ENCODE peak calls at places on chromosomes 1 and 21, in five cellular contexts. Z, X, T, S and O are unnamed samples.

GRCh38 chr1:203796223-203796747 is 862 bp downstream of the ZBED6 start:
- DNase-seq in Z (peak; percentile 13), X (no peak), T (no peak), S (peak; percentile 20), O (peak; percentile 24)

GRCh38 chr21:42047821-42048613 is 23.1 kb upstream of the UMODL1 start:
- DNase-seq in Z (no peak), X (no peak), T (no peak), S (no peak), O (no peak)

GRCh38 chr1:8121261-8122159 is 95.4 kb upstream of the ERRFI1 start:
- DNase-seq in Z (no peak), X (no peak), T (no peak), S (peak; percentile 91), O (no peak)

GRCh38 chr21:46393941-46394818 is 64.5 kb upstream of the DIP2A start:
- DNase-seq in Z (no peak), X (no peak), T (no peak), S (peak; percentile 12), O (no peak)

GRCh38 chr1:246907472-246907871 is 24.3 kb downstream of the AHCTF1 start:
- DNase-seq in Z (no peak), X (no peak), T (no peak), S (peak; percentile 69), O (no peak)

GRCh38 chr1:241639653-241640148 is 468 bp downstream of the CHML start:
- DNase-seq in Z (no peak), X (peak; percentile 69), T (no peak), S (peak; percentile 38), O (peak; percentile 68)

GRCh38 chr1:51234721-51235425 is 1.2 kb upstream of the RNF11 start:
- DNase-seq in Z (peak; percentile 93), X (peak; percentile 36), T (no peak), S (peak; percentile 59), O (no peak)

GRCh38 chr1:24769656-24770651 is 24.7 kb downstream of the CLIC4 start:
- DNase-seq in Z (no peak), X (peak; percentile 26), T (no peak), S (no peak), O (peak; percentile 23)

GRCh38 chr1:202625416-202626360 is 84.6 kb downstream of the SYT2 start:
- DNase-seq in Z (no peak), X (peak; percentile 87), T (peak; percentile 72), S (peak; percentile 41), O (peak; percentile 87)

GRCh38 chr1:113109908-113110554 is 37.0 kb downstream of the LRIG2 start:
- DNase-seq in Z (no peak), X (no peak), T (no peak), S (no peak), O (no peak)

GRCh38 chr1:158930504-158930903 is 848 bp upstream of the PYHIN1 start:
- DNase-seq in Z (no peak), X (no peak), T (no peak), S (no peak), O (no peak)

GRCh38 chr21:43864313-43864805 is 664 bp upstream of the AGPAT3 start:
- DNase-seq in Z (no peak), X (peak; percentile 70), T (no peak), S (no peak), O (no peak)

GRCh38 chr1:37634554-37635308 is at the start of gene RSPO1:
- DNase-seq in Z (no peak), X (peak; percentile 55), T (peak; percentile 15), S (no peak), O (peak; percentile 31)

GRCh38 chr1:26372039-26372438 is 511 bp downstream of the ZNF683 start:
- DNase-seq in Z (no peak), X (no peak), T (no peak), S (no peak), O (no peak)

GRCh38 chr1:16980473-16981268 is at the start of gene MFAP2:
- DNase-seq in Z (no peak), X (peak; percentile 84), T (no peak), S (no peak), O (peak; percentile 32)

GRCh38 chr21:30234643-30235042 is 18.7 kb upstream of the CLDN8 start:
- DNase-seq in Z (no peak), X (no peak), T (no peak), S (no peak), O (no peak)

GRCh38 chr1:8727809-8728213 is 89.6 kb downstream of the RERE start:
- DNase-seq in Z (no peak), X (no peak), T (no peak), S (no peak), O (no peak)

GRCh38 chr1:160400646-160401486 is 502 bp downstream of the VANGL2 start:
- DNase-seq in Z (no peak), X (peak; percentile 75), T (no peak), S (no peak), O (peak; percentile 57)

GRCh38 chr1:54339126-54339525 is 67.1 kb downstream of the SSBP3 start:
- DNase-seq in Z (no peak), X (no peak), T (no peak), S (no peak), O (no peak)

GRCh38 chr1:65949230-65949626 is 156.5 kb downstream of the PDE4B start:
- DNase-seq in Z (no peak), X (no peak), T (no peak), S (no peak), O (no peak)

GRCh38 chr1:246725191-246725590 is 982 bp downstream of the SCCPDH start:
- DNase-seq in Z (no peak), X (no peak), T (no peak), S (no peak), O (peak; percentile 8)

GRCh38 chr21:28421716-28422480 is 570.8 kb downstream of the LTN1 start:
- DNase-seq in Z (no peak), X (no peak), T (no peak), S (no peak), O (no peak)

DNA sequence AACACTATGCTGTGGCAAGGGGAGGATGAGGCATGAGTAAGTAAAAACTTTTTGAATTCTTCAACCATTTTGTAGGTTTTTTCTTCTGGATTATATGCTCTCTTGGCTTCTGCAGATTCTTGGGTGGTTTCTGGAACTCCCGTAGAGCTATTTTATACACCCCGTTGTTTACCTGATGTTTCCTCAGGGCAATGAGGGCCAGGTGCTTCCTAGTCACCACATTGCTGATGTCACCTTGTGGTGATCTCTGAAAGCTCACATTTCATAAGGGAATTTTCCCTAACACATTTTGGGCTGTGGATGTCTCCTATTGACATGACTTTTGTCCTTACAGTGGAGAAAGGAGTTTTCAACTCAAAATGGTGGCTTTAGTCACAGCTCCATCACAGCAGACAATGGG is 356.6 kb downstream of the PLA2G4A start:
- DNase-seq in Z (no peak), X (no peak), T (no peak), S (no peak), O (no peak)
- TF ChIP-seq SUZ12 in Z (no peak), X (no peak), T (no peak), S (no peak), O (no peak)

GRCh38 chr1:208499601-208500000 is 255.4 kb upstream of the PLXNA2 start:
- DNase-seq in Z (no peak), X (no peak), T (no peak), S (no peak), O (no peak)

GRCh38 chr1:208499021-208499420 is 254.8 kb upstream of the PLXNA2 start:
- DNase-seq in Z (no peak), X (no peak), T (no peak), S (no peak), O (no peak)

GRCh38 chr1:208496467-208497371 is 252.5 kb upstream of the PLXNA2 start:
- DNase-seq in Z (no peak), X (no peak), T (no peak), S (no peak), O (no peak)

GRCh38 chr1:208500379-208500778 is 256.2 kb upstream of the PLXNA2 start:
- DNase-seq in Z (no peak), X (no peak), T (no peak), S (no peak), O (no peak)

DNA sequence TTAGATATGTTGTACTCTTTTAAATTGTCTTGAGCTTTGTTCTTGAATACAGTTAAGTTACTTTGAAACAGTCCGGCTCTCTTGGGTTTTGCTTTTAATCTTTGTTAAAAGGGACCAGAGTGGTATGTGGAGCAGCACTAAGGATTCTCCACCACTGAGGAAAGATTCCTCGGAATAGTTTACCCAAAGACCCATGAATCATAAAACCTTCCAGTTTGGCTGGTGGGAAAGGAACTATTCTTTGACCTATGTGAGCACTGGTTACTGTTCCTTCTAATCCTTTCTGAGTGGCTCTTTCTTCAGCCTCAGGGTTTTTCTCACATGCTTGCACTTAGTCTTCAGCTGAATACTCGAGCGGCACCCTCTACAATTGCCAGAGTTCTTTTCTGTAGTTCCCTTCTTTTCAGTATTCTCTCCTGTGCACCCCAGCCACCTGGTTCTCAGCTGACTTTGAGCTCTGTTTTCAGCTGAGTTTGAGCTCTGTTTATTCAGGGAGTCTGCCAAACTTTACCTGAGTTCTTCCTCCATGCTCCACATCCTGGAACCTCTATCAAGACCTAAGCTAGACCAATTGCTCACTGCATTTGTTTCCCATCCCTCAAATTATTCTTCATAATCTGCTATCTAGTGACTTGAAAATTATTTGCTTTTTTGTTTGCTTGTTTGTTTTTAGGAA is 253.8 kb upstream of the PLXNA2 start:
- DNase-seq in Z (no peak), X (no peak), T (no peak), S (no peak), O (no peak)
- TF ChIP-seq SUZ12 in Z (no peak), X (no peak), T (no peak), S (no peak), O (no peak)

DNA sequence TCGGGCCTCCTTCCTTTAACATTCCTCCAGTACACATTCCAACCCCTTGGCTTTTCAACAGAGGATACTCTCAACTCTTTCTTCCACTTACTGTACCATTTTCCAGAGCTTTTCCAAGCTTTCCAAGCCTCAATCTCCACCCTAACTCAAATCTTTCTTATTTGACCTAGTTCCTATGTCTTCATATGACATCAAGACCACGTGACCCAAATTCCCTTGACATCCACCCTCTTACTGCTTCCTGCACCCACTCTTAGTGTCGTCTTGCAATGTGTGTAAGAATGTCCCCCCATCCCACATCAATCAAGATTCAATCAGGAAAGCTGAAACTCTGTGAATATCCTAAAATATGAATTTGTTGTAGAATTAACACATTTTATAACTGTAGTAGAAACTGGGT is 155.0 kb downstream of the OMA1 start:
- DNase-seq in Z (no peak), X (no peak), T (no peak), S (no peak), O (no peak)
- TF ChIP-seq SUZ12 in Z (no peak), X (no peak), T (no peak), S (no peak), O (no peak)

DNA sequence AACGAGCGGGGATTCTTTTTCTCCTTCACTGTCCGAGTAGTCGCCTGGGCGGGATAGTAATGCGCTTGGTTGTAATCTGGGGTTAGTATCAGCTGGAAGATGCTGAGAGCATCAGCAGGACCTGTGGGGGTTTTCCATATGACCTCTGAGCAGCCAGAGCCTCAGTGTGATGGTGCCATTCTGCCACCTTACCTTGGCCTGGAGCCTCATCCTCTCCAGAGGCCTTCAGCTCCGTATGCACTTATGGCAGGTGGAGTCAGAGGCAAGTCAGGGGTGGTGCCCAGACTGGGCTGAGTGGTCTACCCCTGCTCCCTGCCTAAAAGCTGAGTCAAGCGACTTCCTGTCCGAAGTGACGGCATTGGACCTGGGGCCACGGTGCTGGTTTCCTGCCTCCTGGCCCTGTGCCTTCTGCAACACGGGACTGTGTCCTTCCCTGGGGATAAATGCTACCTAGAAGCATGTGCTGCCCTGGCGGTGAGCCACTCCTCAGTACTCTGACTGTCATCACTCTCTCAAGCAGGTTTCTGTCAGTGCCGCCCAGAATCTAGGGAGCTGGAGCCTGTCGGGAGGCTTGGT is 24.7 kb downstream of the TENT5C start:
- DNase-seq in Z (no peak), X (no peak), T (no peak), S (no peak), O (no peak)
- TF ChIP-seq SUZ12 in Z (no peak), X (no peak), T (no peak), S (no peak), O (no peak)